ENCODE peak calls at places on chromosomes 6 and 20, in seven cellular contexts. P, J, A, G, L, X and O are unnamed samples.

GRCh38 chr6:7920425-7920824 is 9.8 kb upstream of the TXNDC5 start:
- DNase-seq in P (no peak), A (no peak), X (no peak), J (no peak), G (no peak), L (no peak), O (no peak)

GRCh38 chr6:14804444-14805210 is 441.2 kb upstream of the JARID2 start:
- DNase-seq in J (peak), P (peak), X (no peak), G (no peak), L (peak), A (peak), O (peak)

GRCh38 chr20:63090052-63090451 is 83.3 kb upstream of the BHLHE23 start:
- DNase-seq in J (no peak), P (peak), L (no peak), A (peak), G (no peak), X (no peak), O (no peak)

GRCh38 chr6:105369145-105369544 is 33.7 kb downstream of the PREP start:
- DNase-seq in X (no peak), J (no peak), P (no peak), G (no peak), L (no peak), A (no peak), O (no peak)

GRCh38 chr6:43299338-43300293 is 1.6 kb downstream of the SLC22A7 start:
- DNase-seq in G (no peak), P (no peak), A (peak), L (no peak), J (no peak), X (no peak), O (no peak)

GRCh38 chr20:51610761-51611624 is 68.5 kb upstream of the NFATC2 start:
- DNase-seq in J (no peak), X (no peak), L (no peak), P (no peak), A (no peak), G (no peak), O (no peak)

GRCh38 chr6:99276747-99277146 is 72.7 kb downstream of the FAXC start:
- DNase-seq in J (no peak), A (no peak), L (peak), P (no peak), G (no peak), X (no peak), O (no peak)

GRCh38 chr20:16828666-16829305 is 80.6 kb downstream of the OTOR start:
- DNase-seq in G (no peak), X (no peak), J (no peak), A (no peak), L (no peak), P (no peak), O (no peak)

GRCh38 chr6:158631678-158632537 is 12.6 kb downstream of the DYNLT1 start:
- DNase-seq in X (no peak), L (peak), J (peak), G (no peak), A (peak), P (peak), O (peak)

GRCh38 chr6:158628542-158628941 is 16.0 kb downstream of the DYNLT1 start:
- DNase-seq in G (no peak), P (no peak), L (no peak), J (no peak), X (no peak), A (no peak), O (no peak)

GRCh38 chr6:158629376-158630221 is 14.9 kb downstream of the DYNLT1 start:
- DNase-seq in P (no peak), A (no peak), L (no peak), J (no peak), X (no peak), G (peak), O (no peak)

GRCh38 chr6:158633127-158633526 is 11.4 kb downstream of the DYNLT1 start:
- DNase-seq in G (no peak), L (no peak), J (no peak), X (no peak), A (no peak), P (no peak), O (no peak)

DNA sequence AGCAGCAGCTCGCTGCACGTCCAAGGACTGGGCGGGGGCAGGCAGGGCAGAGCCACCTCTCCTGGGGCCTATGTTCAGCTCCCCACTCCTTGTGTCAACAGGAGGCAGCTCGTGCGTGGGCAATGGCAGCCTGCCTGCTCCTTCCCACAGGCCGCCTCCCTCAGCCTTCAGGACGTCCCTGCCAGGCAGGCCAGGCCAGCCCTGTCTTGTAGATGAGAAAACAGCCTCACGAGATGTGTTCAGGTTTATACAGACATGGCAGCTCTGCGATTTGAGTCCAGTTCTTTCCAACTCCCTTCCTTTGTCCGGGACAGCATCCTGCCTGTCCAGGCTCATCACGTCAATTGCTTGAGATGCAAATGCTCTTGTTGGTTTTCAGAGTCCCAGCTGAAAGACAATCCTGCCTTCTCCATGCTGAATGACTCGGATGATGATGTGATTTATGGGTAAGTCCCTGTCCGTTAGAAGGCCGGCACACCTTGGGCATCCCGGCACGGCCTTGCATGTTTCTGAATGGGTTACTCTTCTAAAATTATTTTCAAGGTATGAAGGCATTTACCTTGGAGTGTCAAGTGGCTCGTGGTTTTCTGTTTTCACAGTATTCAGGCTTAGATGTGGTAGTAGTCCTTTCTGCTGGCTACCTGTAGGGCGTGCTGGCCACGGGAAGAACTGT is 13.5 kb downstream of the DYNLT1 start:
- DNase-seq in X (no peak), G (no peak), L (peak), J (no peak), P (peak), A (no peak), O (peak)
- TF ChIP-seq CTCF in X (no peak), G (no peak), L (peak), J (no peak), P (no peak), A (no peak), O (no peak)

DNA sequence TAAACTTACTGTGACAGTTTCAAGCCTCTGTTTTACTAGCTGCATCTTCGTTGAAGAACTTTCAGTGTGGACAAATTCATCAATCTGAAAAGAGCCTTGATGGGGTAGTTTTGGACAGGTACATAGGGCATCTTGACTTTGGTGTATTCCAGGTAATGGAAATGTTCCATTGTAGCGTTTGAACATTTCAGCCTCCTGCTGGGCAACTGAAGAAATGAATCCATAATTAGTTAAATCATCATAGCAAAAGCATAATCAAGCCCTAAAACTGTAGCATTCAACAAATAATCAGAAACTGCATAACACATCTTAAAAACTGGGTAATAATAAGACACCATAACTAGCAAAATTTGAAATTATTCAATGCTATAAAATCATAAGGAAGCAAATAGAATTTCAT is 86.2 kb downstream of the AHI1 start:
- DNase-seq in L (peak), P (no peak), A (no peak), J (no peak), G (no peak), X (no peak), O (no peak)
- TF ChIP-seq CTCF in L (peak), P (no peak), A (peak), J (peak), G (no peak), X (peak), O (no peak)

GRCh38 chr6:153024401-153025017 is 22.0 kb upstream of the MTRF1L start:
- DNase-seq in G (peak), J (no peak), L (peak), A (no peak), P (peak), X (peak), O (peak)
- TF ChIP-seq CTCF in G (peak), J (peak), L (peak), A (peak), P (peak), X (peak), O (peak)

DNA sequence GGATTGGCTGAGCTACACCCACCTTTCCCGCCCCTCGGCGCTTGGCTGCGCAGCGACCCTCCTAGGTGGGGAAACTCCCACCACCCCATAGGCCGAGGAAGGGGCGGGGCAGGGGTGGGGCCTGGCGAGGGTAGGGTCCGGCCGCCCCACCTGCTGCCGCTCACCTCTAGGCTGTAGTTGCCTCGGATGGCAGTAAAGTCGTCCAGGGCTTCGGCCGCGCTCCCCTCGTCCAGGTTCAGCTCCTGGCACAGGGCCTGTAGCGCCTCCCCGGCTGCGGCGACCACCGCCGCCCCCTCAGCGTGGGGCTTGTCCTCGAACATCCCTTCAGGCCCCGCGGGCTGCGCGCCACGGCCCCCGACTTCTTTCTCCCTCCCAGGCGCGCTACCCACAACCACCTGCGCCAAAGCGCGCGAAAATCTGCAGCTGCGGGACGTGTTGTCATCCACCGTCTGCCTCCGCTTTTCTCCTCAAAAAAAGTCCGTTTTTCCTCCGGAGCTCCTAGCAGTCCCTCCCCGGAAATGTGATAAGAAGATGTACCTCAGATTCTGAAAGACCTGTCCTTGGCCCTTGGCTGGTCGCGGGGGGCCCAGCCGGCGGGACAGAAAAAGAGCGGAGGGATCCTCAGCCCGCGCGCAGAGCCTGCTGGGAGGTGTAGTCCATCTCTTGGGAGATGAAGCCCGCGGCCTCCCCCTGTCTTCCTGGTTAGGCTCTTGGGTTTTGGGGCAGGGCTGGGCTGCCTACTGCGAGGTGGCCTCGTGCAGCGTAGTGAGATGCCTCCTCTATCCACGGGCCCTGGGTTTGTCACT is at the start of gene RBL1:
- DNase-seq in J (peak), L (peak), P (peak), G (peak), X (peak), A (peak), O (peak)
- TF ChIP-seq CTCF in J (peak), L (peak), P (peak), G (no peak), X (peak), A (peak), O (peak)

GRCh38 chr6:80523531-80523970 is 417.1 kb downstream of the BCKDHB start:
- DNase-seq in X (no peak), A (no peak), J (no peak), G (no peak), L (peak), P (no peak), O (peak)

GRCh38 chr6:80530096-80530495 is 423.6 kb downstream of the BCKDHB start:
- DNase-seq in G (no peak), X (no peak), L (no peak), J (no peak), A (no peak), P (no peak), O (no peak)

GRCh38 chr6:80531676-80532619 is 425.5 kb downstream of the BCKDHB start:
- DNase-seq in L (peak), A (no peak), X (no peak), G (no peak), J (no peak), P (no peak), O (no peak)

GRCh38 chr6:80527552-80528052 is 421.1 kb downstream of the BCKDHB start:
- DNase-seq in P (no peak), J (no peak), A (no peak), X (no peak), L (no peak), G (no peak), O (no peak)

DNA sequence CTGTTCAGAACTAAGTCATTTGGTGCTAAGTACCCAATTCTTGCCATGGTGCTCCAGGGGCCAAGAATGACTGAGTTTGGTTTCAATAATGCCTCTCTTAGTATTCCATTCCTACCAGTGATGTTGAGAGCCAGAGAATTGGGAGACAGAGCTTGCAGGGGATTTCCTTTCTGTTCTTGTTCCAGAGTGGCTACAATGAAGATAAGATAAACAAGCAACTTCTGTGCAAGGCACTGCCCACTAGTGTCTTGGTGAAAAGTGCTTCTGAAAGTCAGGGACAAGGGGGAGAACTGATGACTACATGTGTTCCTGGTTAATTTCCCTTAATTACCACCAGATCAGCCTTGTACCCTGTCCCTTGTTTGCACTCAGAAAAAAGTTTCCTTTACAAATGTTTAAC is 421.6 kb downstream of the BCKDHB start:
- DNase-seq in A (no peak), J (no peak), X (no peak), P (no peak), G (no peak), L (peak), O (no peak)
- TF ChIP-seq CTCF in A (peak), J (peak), X (no peak), P (no peak), G (no peak), L (peak), O (no peak)

GRCh38 chr6:89977808-89978748 is 83.8 kb downstream of the GJA10 start:
- DNase-seq in J (peak), L (peak), G (no peak), X (no peak), P (no peak), A (no peak), O (no peak)

GRCh38 chr6:89972024-89972381 is 77.7 kb downstream of the GJA10 start:
- DNase-seq in J (no peak), L (no peak), G (no peak), P (no peak), X (no peak), A (no peak), O (no peak)

GRCh38 chr6:89978749-89979145 is 84.5 kb downstream of the GJA10 start:
- DNase-seq in J (no peak), L (no peak), A (no peak), G (no peak), X (no peak), P (no peak), O (no peak)

GRCh38 chr6:89976141-89977020 is 82.1 kb downstream of the GJA10 start:
- DNase-seq in A (no peak), J (no peak), X (no peak), P (no peak), G (no peak), L (no peak), O (no peak)

DNA sequence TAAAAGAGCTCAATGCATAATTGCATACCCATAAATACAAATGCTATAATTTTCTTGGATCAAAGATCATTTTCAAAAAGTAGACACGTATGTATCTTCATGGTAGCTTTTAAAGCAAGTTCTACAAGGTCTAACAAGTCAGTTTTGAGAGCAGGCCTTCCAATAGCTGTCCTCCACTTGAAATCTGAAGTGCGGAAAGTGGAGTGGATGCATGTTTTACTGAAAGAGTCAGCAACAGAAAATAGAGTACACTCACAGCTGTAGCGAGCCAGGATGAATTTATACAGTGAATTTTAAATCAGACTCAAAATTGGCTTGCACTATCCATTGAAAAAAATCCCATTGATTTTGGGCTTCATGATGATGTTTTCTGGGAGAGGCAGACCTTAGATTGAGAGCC is 80.5 kb downstream of the GJA10 start:
- DNase-seq in P (no peak), G (no peak), J (no peak), A (no peak), X (no peak), L (no peak), O (peak)
- TF ChIP-seq CTCF in P (no peak), G (no peak), J (no peak), A (no peak), X (no peak), L (no peak), O (no peak)

DNA sequence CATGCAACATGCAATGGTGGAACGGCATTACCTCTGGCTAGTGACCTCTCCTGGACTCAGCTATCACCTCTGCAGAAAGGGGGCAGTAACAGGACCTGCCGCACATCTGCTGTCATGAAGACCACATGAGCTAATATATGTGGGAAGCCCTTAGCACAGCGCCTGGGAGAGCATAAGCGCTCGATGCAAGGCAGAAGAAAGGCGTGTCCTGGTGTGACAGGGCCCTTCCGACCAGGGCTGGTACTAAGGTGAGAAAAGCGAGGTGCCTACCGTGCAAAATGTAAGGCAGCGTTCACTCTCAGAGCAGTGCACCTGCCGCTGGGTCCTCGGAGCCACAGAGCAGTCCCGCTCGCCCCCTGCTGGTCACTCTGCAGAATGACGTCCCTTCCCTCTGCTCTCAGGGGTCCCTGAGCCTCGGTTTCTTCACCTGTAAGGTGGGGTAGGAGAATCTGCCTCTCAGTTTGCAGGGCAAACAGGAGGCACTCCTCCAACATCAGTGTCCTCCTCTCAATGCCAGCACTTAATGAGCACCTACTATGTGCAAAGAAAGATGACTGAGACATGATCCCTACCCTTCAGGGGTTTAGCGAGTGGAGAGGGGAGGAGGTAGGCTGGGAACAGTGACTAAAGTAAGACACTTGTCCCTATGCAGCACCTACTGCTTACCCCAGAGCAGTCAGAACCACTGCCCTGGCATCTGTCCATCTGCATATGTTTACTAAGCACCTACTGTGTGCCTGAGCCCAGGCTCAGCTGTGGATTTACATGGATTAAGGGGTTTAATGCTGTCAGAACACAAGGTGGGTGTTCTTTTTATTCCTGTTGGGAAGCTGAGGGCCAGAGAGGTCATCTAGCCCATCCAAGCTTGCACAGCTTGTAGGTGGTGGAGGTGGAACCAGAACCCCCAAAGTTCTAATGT is 41.1 kb upstream of the PTGIS start:
- DNase-seq in L (peak), A (peak), P (peak), G (peak), J (no peak), X (no peak), O (peak)
- TF ChIP-seq CTCF in L (peak), A (peak), P (peak), G (peak), J (peak), X (peak), O (peak)

GRCh38 chr6:44475779-44476434 is 88.4 kb downstream of the CDC5L start:
- DNase-seq in A (peak), J (no peak), P (peak), X (no peak), L (peak), G (peak), O (peak)
- TF ChIP-seq CTCF in A (peak), J (peak), P (peak), X (peak), L (peak), G (peak), O (peak)

GRCh38 chr6:31663961-31664789 is 622 bp downstream of the GPANK1 start:
- DNase-seq in G (no peak), L (peak), P (peak), J (no peak), A (no peak), X (no peak), O (peak)
- TF ChIP-seq CTCF in G (no peak), L (no peak), P (no peak), J (no peak), A (no peak), X (no peak), O (no peak)

GRCh38 chr6:25878721-25879322 is 4.8 kb upstream of the SLC17A3 start:
- DNase-seq in X (no peak), J (no peak), A (no peak), P (no peak), G (no peak), L (no peak), O (no peak)

GRCh38 chr6:25883536-25883935 is 9.5 kb upstream of the SLC17A3 start:
- DNase-seq in P (no peak), J (no peak), L (no peak), G (no peak), A (no peak), X (no peak), O (no peak)

GRCh38 chr6:25880601-25881000 is 6.6 kb upstream of the SLC17A3 start:
- DNase-seq in P (no peak), X (no peak), J (no peak), A (no peak), G (no peak), L (no peak), O (no peak)

GRCh38 chr6:25883991-25884390 is 9.9 kb upstream of the SLC17A3 start:
- DNase-seq in P (no peak), X (no peak), L (peak), J (no peak), G (no peak), A (peak), O (peak)

GRCh38 chr6:25882066-25882496 is 8.0 kb upstream of the SLC17A3 start:
- DNase-seq in P (peak), A (peak), L (no peak), J (no peak), G (peak), X (no peak), O (no peak)
- TF ChIP-seq CTCF in P (no peak), A (peak), L (no peak), J (no peak), G (peak), X (peak), O (no peak)